ENCODE peak calls at places on chromosomes 3 and 15, in four cellular contexts. C is HEK293T; Y is GOT3; D is activated CD8-positive, alpha-beta memory T cell treated with anti-CD3 and anti-CD28 coated beads for 1 hour. W is an unnamed sample.

GRCh38 chr3:140972833-140973232 is 31.2 kb downstream of the SLC25A36 start:
- DNase-seq in D (no peak), Y (no peak), C (peak), W (no peak)

GRCh38 chr15:36884404-36885335 is 215.7 kb downstream of the MEIS2 start:
- DNase-seq in C (no peak), Y (no peak), D (no peak), W (no peak)

GRCh38 chr3:156721687-156722086 is 47.3 kb downstream of the TIPARP start:
- DNase-seq in Y (no peak), D (no peak), C (no peak), W (no peak)

GRCh38 chr15:70741677-70742293 is 21.6 kb downstream of the UACA start:
- DNase-seq in C (no peak), Y (no peak), D (no peak), W (no peak)

GRCh38 chr15:57591237-57591821 is 375 bp upstream of the MYZAP start:
- DNase-seq in Y (no peak), D (no peak), C (no peak), W (no peak)

GRCh38 chr3:44104043-44104442 is 137.6 kb upstream of the TOPAZ1 start:
- DNase-seq in D (no peak), Y (no peak), C (no peak), W (no peak)

GRCh38 chr3:145191543-145191942 is 969.4 kb downstream of the PLOD2 start:
- DNase-seq in D (no peak), Y (no peak), C (no peak), W (no peak)

GRCh38 chr3:72008226-72008996 is 223.5 kb upstream of the PROK2 start:
- DNase-seq in Y (no peak), C (no peak), D (no peak), W (no peak)

GRCh38 chr15:31235298-31236183 is 91.1 kb upstream of the KLF13 start:
- DNase-seq in Y (no peak), C (no peak), D (no peak), W (no peak)

GRCh38 chr3:62525276-62525675 is 151.9 kb upstream of the FEZF2 start:
- DNase-seq in Y (no peak), C (no peak), D (no peak), W (no peak)

GRCh38 chr15:63019539-63020109 is 22.9 kb upstream of the TPM1 start:
- DNase-seq in Y (no peak), C (peak), D (no peak), W (no peak)

GRCh38 chr15:51121631-51122225 is 27.0 kb upstream of the TNFAIP8L3 start:
- DNase-seq in D (no peak), Y (no peak), C (no peak), W (no peak)

GRCh38 chr3:118884748-118885206 is 149.9 kb downstream of the IGSF11 start:
- DNase-seq in C (peak), Y (no peak), D (peak), W (peak)

GRCh38 chr3:170145278-170145677 is 36.3 kb downstream of the PHC3 start:
- DNase-seq in Y (no peak), C (no peak), D (no peak), W (no peak)

GRCh38 chr3:125478321-125478720 is 41.7 kb downstream of the SNX4 start:
- DNase-seq in C (no peak), D (no peak), Y (no peak), W (no peak)

GRCh38 chr15:74839526-74840395 is 3.2 kb downstream of the ULK3 start:
- DNase-seq in C (no peak), Y (no peak), D (no peak), W (no peak)

GRCh38 chr15:85897818-85898717 is 103.3 kb upstream of the KLHL25 start:
- DNase-seq in C (no peak), Y (no peak), D (no peak), W (no peak)

GRCh38 chr3:149377408-149378111 is at the start of gene TM4SF1:
- DNase-seq in D (no peak), Y (peak), C (no peak), W (no peak)

W was measured in activated T-helper 2 cell treated with anti-CD3 and anti-CD28 coated beads, Interferon-gamma antibody, Interleukin-2, Interleukin-4, amounts not matched to agents 10 μg/mL and 5 μg/mL and 100 μg/mL, durations not matched to agents 14 hours and 24 hours and 36 hours.